ENCODE peak calls at places on chromosomes 2 and 18, in seven cellular contexts. C is NT2/D1; E is thoracic aorta; Z is hepatocyte; J is tibial artery; S is LNCaP clone FGC; K is CD8-positive, alpha-beta memory T cell. X is an unnamed sample.

GRCh38 chr2:96642564-96643350 is at the start of gene FER1L5:
- DNase-seq in C (peak; percentile 68), E (no peak), Z (peak; percentile 53), J (no peak), S (no peak), K (no peak), X (no peak)

GRCh38 chr2:200486529-200486928 is 23.3 kb downstream of the KCTD18 start:
- DNase-seq in C (no peak), E (no peak), Z (no peak), J (no peak), S (no peak), K (no peak), X (no peak)

GRCh38 chr2:74357627-74358026 is 14.4 kb upstream of the SLC4A5 start:
- DNase-seq in C (peak; percentile 61), E (no peak), Z (no peak), J (no peak), S (no peak), K (no peak), X (no peak)

GRCh38 chr2:30226144-30227032 is 4.9 kb upstream of the LBH start:
- DNase-seq in C (no peak), E (no peak), Z (no peak), J (no peak), S (no peak), K (no peak), X (no peak)

GRCh38 chr2:11245322-11245721 is 90.1 kb downstream of the SLC66A3 start:
- DNase-seq in C (no peak), E (no peak), Z (no peak), J (no peak), S (no peak), K (no peak), X (no peak)

GRCh38 chr2:241064008-241064801 is 37.9 kb downstream of the MTERF4 start:
- DNase-seq in C (no peak), E (no peak), Z (peak; percentile 38), J (no peak), S (no peak), K (peak; percentile 22), X (no peak)

GRCh38 chr2:866009-866680 is 84.5 kb upstream of the SNTG2 start:
- DNase-seq in C (peak; percentile 22), E (no peak), Z (no peak), J (no peak), S (no peak), K (no peak), X (no peak)

GRCh38 chr18:63293930-63294329 is 25.6 kb downstream of the BCL2 start:
- DNase-seq in C (no peak), E (no peak), Z (no peak), J (no peak), S (no peak), K (no peak), X (no peak)

GRCh38 chr2:219180961-219181360 is 2.9 kb downstream of the RETREG2 start:
- DNase-seq in C (no peak), E (no peak), Z (no peak), J (no peak), S (no peak), K (no peak), X (no peak)

GRCh38 chr2:11950894-11951293 is 204.5 kb downstream of the LPIN1 start:
- DNase-seq in C (no peak), E (no peak), Z (no peak), J (no peak), S (no peak), K (no peak), X (no peak)

GRCh38 chr2:38529208-38529607 is 73.5 kb downstream of the HNRNPLL start:
- DNase-seq in C (no peak), E (no peak), Z (no peak), J (no peak), S (no peak), K (no peak), X (no peak)

GRCh38 chr2:187527262-187527661 is 27.0 kb downstream of the TFPI start:
- DNase-seq in C (no peak), E (no peak), Z (no peak), J (no peak), S (no peak), K (no peak), X (peak; percentile 88)

GRCh38 chr2:94876523-94876863 is 5.3 kb downstream of the TEKT4 start:
- DNase-seq in C (no peak), E (no peak), Z (no peak), J (no peak), S (no peak), K (no peak), X (no peak)

GRCh38 chr18:10453885-10454772 is at the start of gene APCDD1:
- DNase-seq in C (no peak), E (no peak), Z (peak; percentile 90), J (peak; percentile 73), S (no peak), K (no peak), X (no peak)

GRCh38 chr2:128867936-128868636 is 549.4 kb upstream of the HS6ST1 start:
- DNase-seq in C (no peak), E (no peak), Z (no peak), J (no peak), S (peak; percentile 10), K (no peak), X (no peak)

GRCh38 chr18:3016584-3017292 is 3.8 kb upstream of the LPIN2 start:
- DNase-seq in C (no peak), E (no peak), Z (no peak), J (no peak), S (no peak), K (no peak), X (no peak)
- H3K4me3 ChIP-seq in C (no peak overlapping the region), E (no peak overlapping the region), Z (no peak overlapping the region), J (no peak overlapping the region), S (no peak overlapping the region), K (no peak overlapping the region), X (no peak overlapping the region)

GRCh38 chr2:44801289-44801675 is 140.2 kb upstream of the SIX3 start:
- DNase-seq in C (no peak), E (no peak), Z (no peak), J (no peak), S (no peak), K (no peak), X (no peak)
- H3K4me3 ChIP-seq in C (no peak overlapping the region), E (no peak overlapping the region), Z (no peak overlapping the region), J (no peak overlapping the region), S (no peak overlapping the region), K (no peak overlapping the region), X (no peak overlapping the region)

GRCh38 chr2:27070653-27071276 is 689 bp downstream of the OST4 start:
- DNase-seq in C (no peak), E (no peak), Z (no peak), J (no peak), S (no peak), K (no peak), X (no peak)

GRCh38 chr2:27071990-27072830 is 756 bp upstream of the OST4 start:
- DNase-seq in C (peak; percentile 28), E (no peak), Z (peak; percentile 84), J (peak; percentile 67), S (no peak), K (peak; percentile 16), X (peak; percentile 70)

GRCh38 chr2:27073782-27074181 is 2.3 kb upstream of the OST4 start:
- DNase-seq in C (no peak), E (no peak), Z (no peak), J (no peak), S (no peak), K (no peak), X (no peak)

GRCh38 chr2:27071277-27071989 is at the start of gene OST4:
- DNase-seq in C (peak; percentile 88), E (peak; percentile 65), Z (peak; percentile 98), J (peak; percentile 92), S (peak; percentile 49), K (peak; percentile 86), X (peak; percentile 71)

DNA sequence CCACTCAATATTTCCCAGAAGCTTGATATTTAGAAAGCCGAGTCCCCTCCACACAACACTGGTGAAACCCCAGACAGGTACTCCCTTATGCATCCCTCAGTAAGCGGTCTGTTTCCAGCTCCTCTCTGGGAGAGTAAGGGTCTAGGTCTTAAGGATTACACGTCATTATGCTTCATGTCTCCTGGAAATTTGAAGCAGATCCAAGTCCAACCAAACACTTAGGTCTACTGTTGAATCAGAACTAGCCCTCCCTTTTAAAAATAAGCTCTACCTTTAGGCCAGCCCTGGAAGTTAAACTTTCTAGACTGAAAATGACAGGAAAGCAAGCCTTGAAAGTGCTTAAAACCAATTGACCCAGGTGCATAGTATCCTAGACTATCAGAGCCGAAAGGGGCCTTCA is 1.5 kb upstream of the OST4 start:
- DNase-seq in C (no peak), E (no peak), Z (no peak), J (no peak), S (no peak), K (no peak), X (peak; percentile 55)
- H3K4me3 ChIP-seq in C (peak overlapping the region; percentile 18), E (no peak overlapping the region), Z (no peak overlapping the region), J (no peak overlapping the region), S (no peak overlapping the region), K (no peak overlapping the region), X (no peak overlapping the region)

GRCh38 chr2:112625474-112626114 is 20.1 kb upstream of the SLC20A1 start:
- DNase-seq in C (no peak), E (no peak), Z (no peak), J (no peak), S (no peak), K (no peak), X (no peak)

GRCh38 chr2:112629823-112630222 is 15.9 kb upstream of the SLC20A1 start:
- DNase-seq in C (no peak), E (no peak), Z (no peak), J (no peak), S (no peak), K (no peak), X (no peak)

GRCh38 chr2:112626604-112627059 is 19.1 kb upstream of the SLC20A1 start:
- DNase-seq in C (no peak), E (no peak), Z (peak; percentile 65), J (peak; percentile 41), S (no peak), K (peak; percentile 48), X (peak; percentile 38)

GRCh38 chr2:112629224-112629623 is 16.5 kb upstream of the SLC20A1 start:
- DNase-seq in C (no peak), E (no peak), Z (no peak), J (no peak), S (no peak), K (no peak), X (no peak)

GRCh38 chr2:112627060-112628040 is 18.4 kb upstream of the SLC20A1 start:
- DNase-seq in C (no peak), E (no peak), Z (peak; percentile 77), J (peak; percentile 86), S (no peak), K (no peak), X (peak; percentile 91)
- H3K4me3 ChIP-seq in C (no peak overlapping the region), E (peak overlapping the region; percentile 59), Z (no peak overlapping the region), J (no peak overlapping the region), S (no peak overlapping the region), K (peak overlapping the region; percentile 58), X (peak overlapping the region; percentile 4)

X was measured in skeletal muscle cell.